ENCODE peak calls at places on chromosomes 5 and 9, in four cellular contexts. X is SK-N-SH, B is HepG2, H is H1. K is an unnamed sample.

GRCh38 chr9:87290241-87290700 is 207.4 kb upstream of the DAPK1 start:
- DNase-seq in X (no peak), B (no peak), H (no peak), K (no peak)

GRCh38 chr5:50564079-50564478 is 102.4 kb upstream of the PARP8 start:
- DNase-seq in X (no peak), B (no peak), H (no peak), K (peak; percentile 45)

GRCh38 chr9:108634164-108634563 is 221.6 kb downstream of the ACTL7B start:
- DNase-seq in X (no peak), B (no peak), H (no peak), K (no peak)

GRCh38 chr5:176769911-176770310 is 40.4 kb upstream of the UNC5A start:
- DNase-seq in X (no peak), B (no peak), H (no peak), K (no peak)

GRCh38 chr5:115262066-115262404 is 642 bp downstream of the PGGT1B start:
- DNase-seq in X (no peak), B (peak; percentile 4), H (no peak), K (peak; percentile 23)

GRCh38 chr5:112689510-112689909 is 48.2 kb upstream of the APC start:
- DNase-seq in X (no peak), B (no peak), H (no peak), K (no peak)

GRCh38 chr5:77232545-77232944 is 22.1 kb downstream of the PDE8B start:
- DNase-seq in X (no peak), B (no peak), H (no peak), K (no peak)

GRCh38 chr9:96166981-96167380 is 135.0 kb downstream of the HSD17B3 start:
- DNase-seq in X (no peak), B (no peak), H (no peak), K (no peak)

GRCh38 chr5:38899936-38900335 is 54.1 kb downstream of the OSMR start:
- DNase-seq in X (no peak), B (no peak), H (no peak), K (no peak)

GRCh38 chr5:116497648-116498047 is 77.0 kb downstream of the SEMA6A start:
- DNase-seq in X (no peak), B (no peak), H (no peak), K (no peak)

GRCh38 chr9:13431137-13431536 is 151.6 kb upstream of the MPDZ start:
- DNase-seq in X (no peak), B (no peak), H (no peak), K (no peak)

GRCh38 chr9:126465977-126466376 is 139.3 kb downstream of the MVB12B start:
- DNase-seq in X (no peak), B (no peak), H (no peak), K (no peak)

GRCh38 chr9:123368023-123368422 is 12.0 kb downstream of the CRB2 start:
- DNase-seq in X (no peak), B (no peak), H (no peak), K (no peak)

GRCh38 chr5:89028579-89029272 is 145.7 kb upstream of the MEF2C start:
- DNase-seq in X (no peak), B (no peak), H (no peak), K (no peak)

GRCh38 chr9:118455781-118456180 is 751.6 kb downstream of the TLR4 start:
- DNase-seq in X (no peak), B (no peak), H (no peak), K (no peak)

GRCh38 chr5:160175438-160176218 is 53.7 kb upstream of the FABP6 start:
- DNase-seq in X (peak; percentile 66), B (no peak), H (no peak), K (no peak)

GRCh38 chr9:134683714-134684374 is 42.2 kb downstream of the COL5A1 start:
- DNase-seq in X (no peak), B (no peak), H (no peak), K (no peak)

GRCh38 chr5:163433271-163433670 is 4.1 kb upstream of the CCNG1 start:
- DNase-seq in X (no peak), B (no peak), H (no peak), K (no peak)

GRCh38 chr9:89073397-89073796 is 82.1 kb downstream of the S1PR3 start:
- DNase-seq in X (no peak), B (no peak), H (no peak), K (no peak)

GRCh38 chr5:127878174-127878750 is 175.1 kb downstream of the CCDC192 start:
- DNase-seq in X (peak; percentile 12), B (peak; percentile 36), H (peak; percentile 13), K (no peak)

GRCh38 chr9:120490888-120491595 is 88.9 kb downstream of the CDK5RAP2 start:
- DNase-seq in X (no peak), B (no peak), H (no peak), K (peak; percentile 15)

GRCh38 chr5:178249191-178249989 is 16.8 kb upstream of the PHYKPL start:
- DNase-seq in X (no peak), B (no peak), H (no peak), K (no peak)

GRCh38 chr9:91197232-91198181 is 164.2 kb downstream of the AUH start:
- DNase-seq in X (no peak), B (peak; percentile 99), H (no peak), K (no peak)

GRCh38 chr5:10935536-10935935 is 174.5 kb upstream of the DAP start:
- DNase-seq in X (no peak), B (no peak), H (no peak), K (no peak)

GRCh38 chr5:143338658-143339366 is 64.7 kb downstream of the NR3C1 start:
- DNase-seq in X (no peak), B (no peak), H (no peak), K (no peak)

GRCh38 chr9:114733814-114734213 is 51.8 kb upstream of the TEX48 start:
- DNase-seq in X (no peak), B (no peak), H (no peak), K (no peak)

GRCh38 chr5:102296229-102296817 is at the start of gene SLCO4C1:
- DNase-seq in X (peak; percentile 91), B (peak; percentile 70), H (peak; percentile 87), K (peak; percentile 57)
- TF ChIP-seq TCF12 in X (no peak), B (no peak), H (peak; percentile 69), K (peak; percentile 63)

GRCh38 chr5:168746893-168747640 is 167.9 kb upstream of the PANK3 start:
- DNase-seq in X (peak; percentile 50), B (no peak), H (no peak), K (no peak)
- TF ChIP-seq YY1 in X (no peak), B (no peak), H (no peak), K (no peak)

GRCh38 chr9:100426532-100427365 is at the start of gene MSANTD3:
- DNase-seq in X (peak; percentile 94), B (peak; percentile 76), H (no peak), K (no peak)
- TF ChIP-seq SIN3A in X (peak; percentile 25), B (peak; percentile 32), H (no peak), K (no peak)

GRCh38 chr5:171874210-171874609 is 88.6 kb downstream of the SMIM23 start:
- DNase-seq in X (no peak), B (no peak), H (no peak), K (no peak)
- TF ChIP-seq TCF12 in X (no peak), B (no peak), H (no peak), K (no peak)

GRCh38 chr9:16413509-16414016 is 456.9 kb downstream of the BNC2 start:
- DNase-seq in X (no peak), B (peak; percentile 95), H (no peak), K (no peak)
- TF ChIP-seq YY1 in X (no peak), B (no peak), H (no peak), K (no peak)

GRCh38 chr9:70954607-70955143 is 166.7 kb downstream of the TRPM3 start:
- DNase-seq in X (no peak), B (no peak), H (no peak), K (no peak)
- TF ChIP-seq SIN3A in X (no peak), B (no peak), H (no peak), K (no peak)

GRCh38 chr9:116589392-116590354 is 97.4 kb upstream of the TRIM32 start:
- DNase-seq in X (peak; percentile 36), B (peak; percentile 79), H (peak; percentile 50), K (no peak)

GRCh38 chr9:116585204-116585603 is 101.9 kb upstream of the TRIM32 start:
- DNase-seq in X (no peak), B (no peak), H (no peak), K (no peak)

GRCh38 chr9:116587919-116588318 is 99.2 kb upstream of the TRIM32 start:
- DNase-seq in X (no peak), B (no peak), H (no peak), K (no peak)

GRCh38 chr9:116580853-116581252 is 106.3 kb upstream of the TRIM32 start:
- DNase-seq in X (no peak), B (no peak), H (no peak), K (no peak)

DNA sequence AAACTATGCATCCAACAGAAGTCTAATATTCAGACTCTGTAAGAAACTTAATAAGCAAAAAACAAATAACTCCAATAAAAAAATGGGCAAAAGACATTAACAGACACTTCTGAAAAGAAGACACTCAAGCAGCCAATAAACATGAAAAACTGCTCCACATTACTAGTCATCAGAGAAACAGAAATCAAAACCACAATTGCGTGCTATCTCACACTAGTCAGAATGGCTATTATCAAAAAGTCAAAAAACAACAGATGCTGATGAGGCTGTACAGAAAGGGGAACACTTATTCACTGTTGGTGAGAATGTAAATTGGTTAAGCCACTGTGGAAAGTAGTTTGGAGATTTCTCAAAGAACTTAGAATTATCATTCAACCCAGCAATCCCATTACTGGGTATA is 101.2 kb upstream of the TRIM32 start:
- DNase-seq in X (no peak), B (no peak), H (no peak), K (no peak)
- TF ChIP-seq TCF12 in X (no peak), B (no peak), H (no peak), K (no peak)

GRCh38 chr9:127524373-127524772 is 73.1 kb downstream of the LRSAM1 start:
- DNase-seq in X (no peak), B (no peak), H (no peak), K (no peak)

GRCh38 chr9:127521919-127522304 is 70.6 kb downstream of the LRSAM1 start:
- DNase-seq in X (no peak), B (no peak), H (no peak), K (no peak)

GRCh38 chr9:127522727-127523126 is 71.4 kb downstream of the LRSAM1 start:
- DNase-seq in X (no peak), B (no peak), H (no peak), K (no peak)

GRCh38 chr9:127520941-127521918 is 69.9 kb downstream of the LRSAM1 start:
- DNase-seq in X (no peak), B (no peak), H (no peak), K (no peak)

GRCh38 chr9:127523312-127523851 is 72.1 kb downstream of the LRSAM1 start:
- DNase-seq in X (peak; percentile 68), B (no peak), H (no peak), K (no peak)
- TF ChIP-seq YY1 in X (no peak), B (no peak), H (no peak), K (no peak)

GRCh38 chr5:134460551-134460950 is 48.9 kb upstream of the CDKN2AIPNL start:
- DNase-seq in X (no peak), B (no peak), H (no peak), K (no peak)
- TF ChIP-seq SIN3A in X (no peak), B (no peak), H (no peak), K (no peak)

DNA sequence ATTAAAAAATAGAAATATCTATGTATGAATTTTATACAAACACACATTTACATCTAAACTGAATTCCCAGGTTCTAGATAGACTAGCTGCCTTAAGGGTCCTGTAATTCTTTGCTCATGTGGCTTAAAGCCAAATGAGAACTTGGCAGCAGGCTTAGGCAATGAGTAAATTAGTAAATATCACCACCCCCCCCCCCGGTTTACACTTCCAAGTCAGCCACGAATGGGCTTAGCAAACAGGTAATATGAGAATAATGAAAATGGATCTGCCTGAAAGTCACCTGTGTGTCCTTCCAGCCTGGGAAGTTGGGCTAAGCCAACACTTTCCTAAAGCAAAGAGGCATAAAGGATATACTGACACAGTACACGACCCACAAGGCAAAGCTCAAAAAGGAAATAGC is 108.6 kb downstream of the KLHL3 start:
- DNase-seq in X (no peak), B (no peak), H (no peak), K (no peak)
- TF ChIP-seq TCF12 in X (no peak), B (no peak), H (no peak), K (no peak)

K was measured in GM12878.